ENCODE peak calls at places on chromosomes 6 and 20, in nine cellular contexts. Q, I, T, L, H, G, B, S and J are unnamed samples.

GRCh38 chr6:145116591-145117178 is 618.6 kb downstream of the EPM2A start:
- DNase-seq in Q (no peak), I (no peak), T (no peak), L (no peak), H (no peak), G (no peak), B (no peak), S (no peak), J (no peak)

GRCh38 chr6:147099974-147100373 is 104.2 kb upstream of the STXBP5 start:
- DNase-seq in Q (no peak), I (no peak), T (no peak), L (no peak), H (no peak), G (no peak), B (no peak), S (no peak), J (no peak)

GRCh38 chr20:44646641-44647274 is 4.7 kb downstream of the ADA start:
- DNase-seq in Q (no peak), I (peak), T (no peak), L (no peak), H (no peak), G (no peak), B (no peak), S (peak), J (no peak)

GRCh38 chr20:63706852-63707557 is 771 bp downstream of the ARFRP1 start:
- DNase-seq in Q (peak), I (peak), T (no peak), L (no peak), H (peak), G (peak), B (peak), S (peak), J (peak)

GRCh38 chr6:501891-502601 is 110.5 kb downstream of the IRF4 start:
- DNase-seq in Q (no peak), I (no peak), T (no peak), L (no peak), H (no peak), G (no peak), B (peak), S (peak), J (no peak)

GRCh38 chr6:8389034-8389818 is 46.1 kb downstream of the SLC35B3 start:
- DNase-seq in Q (no peak), I (no peak), T (no peak), L (no peak), H (no peak), G (no peak), B (no peak), S (peak), J (no peak)

GRCh38 chr6:39430968-39431523 is 108.5 kb upstream of the KCNK16 start:
- DNase-seq in Q (peak), I (no peak), T (peak), L (peak), H (no peak), G (no peak), B (peak), S (peak), J (peak)

GRCh38 chr6:71478834-71479541 is 190.4 kb downstream of the OGFRL1 start:
- DNase-seq in Q (no peak), I (peak), T (no peak), L (no peak), H (no peak), G (no peak), B (no peak), S (no peak), J (no peak)

GRCh38 chr6:25835442-25836283 is 3.8 kb upstream of the SLC17A1 start:
- DNase-seq in Q (peak), I (no peak), T (no peak), L (no peak), H (peak), G (no peak), B (no peak), S (no peak), J (no peak)

GRCh38 chr20:62652051-62652893 is 10.0 kb downstream of the SLCO4A1 start:
- DNase-seq in Q (peak), I (peak), T (peak), L (peak), H (peak), G (peak), B (peak), S (peak), J (peak)

DNA sequence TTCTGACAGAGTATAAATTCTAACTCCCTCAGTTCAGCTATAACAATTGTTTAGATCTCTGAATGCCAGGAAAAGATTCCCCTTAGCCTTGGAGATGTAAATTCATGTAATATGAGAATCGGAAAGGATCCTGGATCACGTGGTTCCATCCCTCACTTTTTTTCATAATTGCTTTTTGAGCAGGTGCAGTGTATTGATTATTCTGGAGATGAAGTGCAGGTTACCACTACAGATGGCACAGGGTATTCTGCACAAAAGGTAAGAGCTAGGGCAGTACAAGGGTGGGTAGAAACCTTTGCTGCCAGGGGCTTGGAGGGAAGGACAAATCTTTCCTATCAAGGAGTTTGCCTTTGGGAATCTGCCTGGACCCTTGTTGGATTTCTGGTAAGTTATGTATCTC is 52.7 kb downstream of the KDM1B start:
- DNase-seq in Q (no peak), I (no peak), T (no peak), L (no peak), H (no peak), G (no peak), B (no peak), S (no peak), J (no peak)
- TF ChIP-seq EP300 in Q (no peak), I (no peak), T (no peak), L (no peak), H (no peak), G (no peak), B (no peak), S (no peak), J (no peak)

DNA sequence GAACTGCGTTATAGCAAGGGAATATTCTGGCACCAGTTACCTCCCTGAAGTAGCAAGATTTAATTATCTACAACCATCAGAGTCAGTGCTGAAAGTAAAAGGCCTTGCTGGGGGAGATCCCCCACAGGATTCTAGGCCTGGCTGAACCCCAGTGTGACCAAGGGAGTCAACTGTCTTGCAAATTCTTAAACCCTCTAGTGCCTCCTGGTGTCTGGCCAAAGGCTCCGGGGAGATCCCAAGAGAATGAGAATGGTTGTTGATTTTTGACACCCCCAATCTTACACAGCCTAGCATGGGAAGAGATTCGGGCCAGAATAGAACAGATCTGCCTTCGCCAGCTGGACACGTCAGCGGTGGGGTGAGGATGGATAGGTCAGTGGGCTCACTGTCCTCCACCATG is 179.4 kb downstream of the ERMARD start:
- DNase-seq in Q (no peak), I (peak), T (no peak), L (no peak), H (no peak), G (no peak), B (no peak), S (no peak), J (no peak)
- TF ChIP-seq EP300 in Q (no peak), I (no peak), T (no peak), L (no peak), H (no peak), G (no peak), B (no peak), S (no peak), J (no peak)

GRCh38 chr6:15132854-15133670 is 112.8 kb upstream of the JARID2 start:
- DNase-seq in Q (no peak), I (peak), T (no peak), L (no peak), H (peak), G (no peak), B (no peak), S (no peak), J (peak)
- TF ChIP-seq EP300 in Q (no peak), I (peak), T (no peak), L (no peak), H (no peak), G (no peak), B (no peak), S (no peak), J (no peak)

GRCh38 chr6:104940238-104940880 is 16.5 kb upstream of the LIN28B start:
- DNase-seq in Q (no peak), I (no peak), T (no peak), L (no peak), H (peak), G (no peak), B (peak), S (no peak), J (no peak)

GRCh38 chr6:104936766-104937535 is 20.0 kb upstream of the LIN28B start:
- DNase-seq in Q (no peak), I (no peak), T (no peak), L (no peak), H (no peak), G (no peak), B (peak), S (no peak), J (no peak)

GRCh38 chr6:104941694-104942177 is 15.2 kb upstream of the LIN28B start:
- DNase-seq in Q (no peak), I (no peak), T (no peak), L (no peak), H (no peak), G (no peak), B (no peak), S (no peak), J (no peak)

GRCh38 chr6:104943781-104944180 is 13.1 kb upstream of the LIN28B start:
- DNase-seq in Q (no peak), I (no peak), T (no peak), L (no peak), H (no peak), G (peak), B (no peak), S (no peak), J (no peak)

GRCh38 chr6:104940881-104941693 is 15.8 kb upstream of the LIN28B start:
- DNase-seq in Q (peak), I (no peak), T (no peak), L (no peak), H (peak), G (peak), B (peak), S (no peak), J (no peak)
- TF ChIP-seq EP300 in Q (no peak), I (no peak), T (no peak), L (no peak), H (no peak), G (no peak), B (no peak), S (no peak), J (no peak)

GRCh38 chr6:38173909-38174308 is 354.4 kb downstream of the ZFAND3 start:
- DNase-seq in Q (no peak), I (no peak), T (no peak), L (no peak), H (no peak), G (no peak), B (no peak), S (peak), J (no peak)
- TF ChIP-seq EP300 in Q (no peak), I (no peak), T (no peak), L (no peak), H (no peak), G (no peak), B (no peak), S (no peak), J (no peak)

GRCh38 chr6:88403486-88403885 is 237.3 kb upstream of the CNR1 start:
- DNase-seq in Q (no peak), I (no peak), T (no peak), L (no peak), H (no peak), G (no peak), B (no peak), S (no peak), J (no peak)
- TF ChIP-seq EP300 in Q (no peak), I (no peak), T (no peak), L (no peak), H (no peak), G (no peak), B (no peak), S (no peak), J (no peak)

GRCh38 chr6:164230259-164230658 is 815.7 kb downstream of the QKI start:
- DNase-seq in Q (no peak), I (no peak), T (no peak), L (no peak), H (no peak), G (no peak), B (no peak), S (no peak), J (no peak)

GRCh38 chr6:164227952-164228522 is 813.5 kb downstream of the QKI start:
- DNase-seq in Q (no peak), I (no peak), T (no peak), L (no peak), H (no peak), G (no peak), B (no peak), S (no peak), J (no peak)

DNA sequence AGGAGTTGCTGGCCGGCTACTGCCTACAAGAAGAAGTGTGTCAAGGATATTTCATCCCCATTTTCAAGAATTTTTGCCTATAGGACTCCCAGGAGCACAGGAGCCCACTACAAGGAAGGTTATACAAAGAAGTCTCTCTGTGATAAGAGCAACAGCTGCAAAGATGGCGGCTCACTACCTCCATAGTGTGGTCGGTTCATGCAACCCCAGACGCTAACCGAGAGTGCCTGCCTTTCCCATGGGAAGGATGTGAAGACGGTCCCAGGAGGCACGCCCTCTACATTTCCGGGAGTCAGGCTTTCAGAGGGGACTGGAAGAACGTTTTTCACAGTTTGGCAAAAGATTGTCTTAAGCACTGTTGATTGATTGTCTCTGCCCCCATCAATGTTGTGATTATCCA is 816.3 kb downstream of the QKI start:
- DNase-seq in Q (no peak), I (no peak), T (no peak), L (no peak), H (no peak), G (no peak), B (no peak), S (no peak), J (no peak)
- TF ChIP-seq EP300 in Q (no peak), I (no peak), T (no peak), L (no peak), H (no peak), G (no peak), B (no peak), S (no peak), J (no peak)

DNA sequence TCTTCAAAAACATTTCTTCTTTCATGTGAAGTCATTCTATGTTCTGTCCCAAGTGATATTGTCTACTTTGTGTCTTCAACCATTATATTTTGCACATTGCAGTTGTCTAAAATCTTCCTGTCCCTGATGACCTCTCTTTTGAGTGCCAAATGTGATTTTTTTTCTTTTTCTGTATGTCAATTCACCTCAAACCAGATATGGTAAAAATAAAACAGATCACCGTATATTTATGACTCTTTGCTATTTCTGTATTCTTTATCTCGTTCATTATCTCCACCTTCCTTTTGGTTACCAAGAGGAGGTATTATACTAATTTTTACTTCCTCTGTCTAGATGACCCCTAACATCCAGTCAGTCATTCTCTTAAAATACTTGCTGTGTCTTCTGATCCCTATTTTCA is 165.2 kb downstream of the GRIK2 start:
- DNase-seq in Q (no peak), I (no peak), T (no peak), L (no peak), H (no peak), G (no peak), B (no peak), S (no peak), J (no peak)
- TF ChIP-seq EP300 in Q (no peak), I (no peak), T (no peak), L (no peak), H (no peak), G (no peak), B (no peak), S (no peak), J (no peak)